ENCODE peak calls at places on chromosomes 13 and 19, in ten cellular contexts. One of them, this sample, is unnamed.
A peak's percentile ranks its signal among the peaks of the same experiment; 100 is the strongest.

GRCh38 chr13:46359731-46360130 is 27.3 kb downstream of the RUBCNL start:
- DNase-seq in activated CD4-positive, CD25-positive, alpha-beta regulatory T cell treated with anti-CD3 and anti-CD28 coated beads, Interleukin-2, amount 50 U/mL, for 16 hours: no peak
- DNase-seq in stimulated activated CD4-positive, alpha-beta T cell treated with anti-CD3 and anti-CD28 coated beads, Interleukin-1b, Interleukin-23, amount 100 ng/mL, for 1 hour: no peak
- DNase-seq in EH: peak; percentile 87
- DNase-seq in RWPE1: peak; percentile 10
- DNase-seq in memory B cell: no peak
- DNase-seq in activated T-cell treated with anti-CD3 and anti-CD28 coated beads, Interleukin-2, amount 50 U/mL, for 72 hours: no peak
- DNase-seq in neural progenitor cell: no peak
- DNase-seq in amniotic stem cell: peak; percentile 7
- DNase-seq in NCI-H460: no peak
- DNase-seq in this sample: no peak

GRCh38 chr13:31965361-31966066 is 66.1 kb upstream of the FRY start:
- DNase-seq in memory B cell: peak; percentile 70
- DNase-seq in NCI-H460: no peak
- DNase-seq in stimulated activated CD4-positive, alpha-beta T cell treated with anti-CD3 and anti-CD28 coated beads, Interleukin-1b, Interleukin-23, amount 100 ng/mL, for 1 hour: no peak
- DNase-seq in neural progenitor cell: no peak
- DNase-seq in amniotic stem cell: peak; percentile 26
- DNase-seq in EH: peak; percentile 53
- DNase-seq in activated T-cell treated with anti-CD3 and anti-CD28 coated beads, Interleukin-2, amount 50 U/mL, for 72 hours: no peak
- DNase-seq in RWPE1: no peak
- DNase-seq in activated CD4-positive, CD25-positive, alpha-beta regulatory T cell treated with anti-CD3 and anti-CD28 coated beads, Interleukin-2, amount 50 U/mL, for 16 hours: no peak
- DNase-seq in this sample: no peak

GRCh38 chr19:51808333-51808986 is 13.5 kb downstream of the FPR3 start:
- DNase-seq in NCI-H460: no peak
- DNase-seq in amniotic stem cell: no peak
- DNase-seq in memory B cell: no peak
- DNase-seq in activated T-cell treated with anti-CD3 and anti-CD28 coated beads, Interleukin-2, amount 50 U/mL, for 72 hours: no peak
- DNase-seq in EH: peak; percentile 62
- DNase-seq in activated CD4-positive, CD25-positive, alpha-beta regulatory T cell treated with anti-CD3 and anti-CD28 coated beads, Interleukin-2, amount 50 U/mL, for 16 hours: no peak
- DNase-seq in stimulated activated CD4-positive, alpha-beta T cell treated with anti-CD3 and anti-CD28 coated beads, Interleukin-1b, Interleukin-23, amount 100 ng/mL, for 1 hour: no peak
- DNase-seq in RWPE1: peak; percentile 28
- DNase-seq in neural progenitor cell: no peak
- DNase-seq in this sample: peak; percentile 2

GRCh38 chr13:79404985-79405384 is 1.1 kb downstream of the RBM26 start:
- DNase-seq in NCI-H460: no peak
- DNase-seq in EH: no peak
- DNase-seq in activated T-cell treated with anti-CD3 and anti-CD28 coated beads, Interleukin-2, amount 50 U/mL, for 72 hours: no peak
- DNase-seq in neural progenitor cell: no peak
- DNase-seq in stimulated activated CD4-positive, alpha-beta T cell treated with anti-CD3 and anti-CD28 coated beads, Interleukin-1b, Interleukin-23, amount 100 ng/mL, for 1 hour: no peak
- DNase-seq in memory B cell: no peak
- DNase-seq in RWPE1: peak; percentile 12
- DNase-seq in activated CD4-positive, CD25-positive, alpha-beta regulatory T cell treated with anti-CD3 and anti-CD28 coated beads, Interleukin-2, amount 50 U/mL, for 16 hours: no peak
- DNase-seq in amniotic stem cell: no peak
- DNase-seq in this sample: no peak

GRCh38 chr19:5361407-5361806 is 20.8 kb upstream of the PTPRS start:
- DNase-seq in memory B cell: no peak
- DNase-seq in neural progenitor cell: no peak
- DNase-seq in stimulated activated CD4-positive, alpha-beta T cell treated with anti-CD3 and anti-CD28 coated beads, Interleukin-1b, Interleukin-23, amount 100 ng/mL, for 1 hour: no peak
- DNase-seq in activated T-cell treated with anti-CD3 and anti-CD28 coated beads, Interleukin-2, amount 50 U/mL, for 72 hours: no peak
- DNase-seq in activated CD4-positive, CD25-positive, alpha-beta regulatory T cell treated with anti-CD3 and anti-CD28 coated beads, Interleukin-2, amount 50 U/mL, for 16 hours: no peak
- DNase-seq in amniotic stem cell: no peak
- DNase-seq in NCI-H460: no peak
- DNase-seq in EH: no peak
- DNase-seq in RWPE1: no peak
- DNase-seq in this sample: no peak

GRCh38 chr13:51923983-51924539 is 62.3 kb downstream of the CCDC70 start:
- DNase-seq in stimulated activated CD4-positive, alpha-beta T cell treated with anti-CD3 and anti-CD28 coated beads, Interleukin-1b, Interleukin-23, amount 100 ng/mL, for 1 hour: no peak
- DNase-seq in RWPE1: peak; percentile 29
- DNase-seq in activated T-cell treated with anti-CD3 and anti-CD28 coated beads, Interleukin-2, amount 50 U/mL, for 72 hours: peak; percentile 11
- DNase-seq in neural progenitor cell: peak; percentile 20
- DNase-seq in memory B cell: no peak
- DNase-seq in NCI-H460: no peak
- DNase-seq in amniotic stem cell: no peak
- DNase-seq in EH: no peak
- DNase-seq in activated CD4-positive, CD25-positive, alpha-beta regulatory T cell treated with anti-CD3 and anti-CD28 coated beads, Interleukin-2, amount 50 U/mL, for 16 hours: no peak
- DNase-seq in this sample: no peak

GRCh38 chr19:19540707-19541515 is 2.8 kb downstream of the CILP2 start:
- DNase-seq in stimulated activated CD4-positive, alpha-beta T cell treated with anti-CD3 and anti-CD28 coated beads, Interleukin-1b, Interleukin-23, amount 100 ng/mL, for 1 hour: peak; percentile 46
- DNase-seq in amniotic stem cell: no peak
- DNase-seq in activated T-cell treated with anti-CD3 and anti-CD28 coated beads, Interleukin-2, amount 50 U/mL, for 72 hours: peak; percentile 86
- DNase-seq in neural progenitor cell: peak; percentile 76
- DNase-seq in RWPE1: peak; percentile 92
- DNase-seq in EH: peak; percentile 60
- DNase-seq in memory B cell: peak; percentile 58
- DNase-seq in activated CD4-positive, CD25-positive, alpha-beta regulatory T cell treated with anti-CD3 and anti-CD28 coated beads, Interleukin-2, amount 50 U/mL, for 16 hours: peak; percentile 38
- DNase-seq in NCI-H460: peak; percentile 29
- DNase-seq in this sample: no peak

GRCh38 chr13:110156186-110157065 is 150.5 kb downstream of the COL4A1 start:
- DNase-seq in neural progenitor cell: no peak
- DNase-seq in activated CD4-positive, CD25-positive, alpha-beta regulatory T cell treated with anti-CD3 and anti-CD28 coated beads, Interleukin-2, amount 50 U/mL, for 16 hours: no peak
- DNase-seq in EH: peak; percentile 36
- DNase-seq in RWPE1: no peak
- DNase-seq in amniotic stem cell: no peak
- DNase-seq in memory B cell: no peak
- DNase-seq in NCI-H460: no peak
- DNase-seq in stimulated activated CD4-positive, alpha-beta T cell treated with anti-CD3 and anti-CD28 coated beads, Interleukin-1b, Interleukin-23, amount 100 ng/mL, for 1 hour: no peak
- DNase-seq in activated T-cell treated with anti-CD3 and anti-CD28 coated beads, Interleukin-2, amount 50 U/mL, for 72 hours: no peak
- DNase-seq in this sample: no peak

GRCh38 chr13:94544922-94545321 is 51.0 kb downstream of the TGDS start:
- DNase-seq in activated T-cell treated with anti-CD3 and anti-CD28 coated beads, Interleukin-2, amount 50 U/mL, for 72 hours: no peak
- DNase-seq in NCI-H460: no peak
- DNase-seq in EH: no peak
- DNase-seq in amniotic stem cell: no peak
- DNase-seq in memory B cell: no peak
- DNase-seq in activated CD4-positive, CD25-positive, alpha-beta regulatory T cell treated with anti-CD3 and anti-CD28 coated beads, Interleukin-2, amount 50 U/mL, for 16 hours: no peak
- DNase-seq in stimulated activated CD4-positive, alpha-beta T cell treated with anti-CD3 and anti-CD28 coated beads, Interleukin-1b, Interleukin-23, amount 100 ng/mL, for 1 hour: no peak
- DNase-seq in neural progenitor cell: no peak
- DNase-seq in RWPE1: no peak
- DNase-seq in this sample: no peak

GRCh38 chr13:33213797-33214196 is 71.8 kb downstream of the STARD13 start:
- DNase-seq in RWPE1: no peak
- DNase-seq in neural progenitor cell: peak; percentile 65
- DNase-seq in NCI-H460: no peak
- DNase-seq in EH: no peak
- DNase-seq in activated CD4-positive, CD25-positive, alpha-beta regulatory T cell treated with anti-CD3 and anti-CD28 coated beads, Interleukin-2, amount 50 U/mL, for 16 hours: no peak
- DNase-seq in stimulated activated CD4-positive, alpha-beta T cell treated with anti-CD3 and anti-CD28 coated beads, Interleukin-1b, Interleukin-23, amount 100 ng/mL, for 1 hour: no peak
- DNase-seq in memory B cell: no peak
- DNase-seq in amniotic stem cell: no peak
- DNase-seq in activated T-cell treated with anti-CD3 and anti-CD28 coated beads, Interleukin-2, amount 50 U/mL, for 72 hours: no peak
- DNase-seq in this sample: no peak

GRCh38 chr19:45130888-45131615 is 29.7 kb downstream of the NKPD1 start:
- DNase-seq in RWPE1: peak; percentile 41
- DNase-seq in stimulated activated CD4-positive, alpha-beta T cell treated with anti-CD3 and anti-CD28 coated beads, Interleukin-1b, Interleukin-23, amount 100 ng/mL, for 1 hour: no peak
- DNase-seq in EH: peak; percentile 28
- DNase-seq in neural progenitor cell: peak; percentile 43
- DNase-seq in amniotic stem cell: no peak
- DNase-seq in memory B cell: no peak
- DNase-seq in NCI-H460: no peak
- DNase-seq in activated T-cell treated with anti-CD3 and anti-CD28 coated beads, Interleukin-2, amount 50 U/mL, for 72 hours: no peak
- DNase-seq in activated CD4-positive, CD25-positive, alpha-beta regulatory T cell treated with anti-CD3 and anti-CD28 coated beads, Interleukin-2, amount 50 U/mL, for 16 hours: no peak
- DNase-seq in this sample: no peak

GRCh38 chr19:46629546-46630025 is 4.7 kb upstream of the PTGIR start:
- DNase-seq in neural progenitor cell: no peak
- DNase-seq in EH: no peak
- DNase-seq in activated T-cell treated with anti-CD3 and anti-CD28 coated beads, Interleukin-2, amount 50 U/mL, for 72 hours: no peak
- DNase-seq in memory B cell: no peak
- DNase-seq in activated CD4-positive, CD25-positive, alpha-beta regulatory T cell treated with anti-CD3 and anti-CD28 coated beads, Interleukin-2, amount 50 U/mL, for 16 hours: no peak
- DNase-seq in stimulated activated CD4-positive, alpha-beta T cell treated with anti-CD3 and anti-CD28 coated beads, Interleukin-1b, Interleukin-23, amount 100 ng/mL, for 1 hour: no peak
- DNase-seq in NCI-H460: no peak
- DNase-seq in RWPE1: no peak
- DNase-seq in amniotic stem cell: no peak
- DNase-seq in this sample: no peak

GRCh38 chr19:15962319-15962718 is 13.5 kb downstream of the OR10H4 start:
- DNase-seq in activated T-cell treated with anti-CD3 and anti-CD28 coated beads, Interleukin-2, amount 50 U/mL, for 72 hours: no peak
- DNase-seq in EH: no peak
- DNase-seq in stimulated activated CD4-positive, alpha-beta T cell treated with anti-CD3 and anti-CD28 coated beads, Interleukin-1b, Interleukin-23, amount 100 ng/mL, for 1 hour: no peak
- DNase-seq in NCI-H460: no peak
- DNase-seq in activated CD4-positive, CD25-positive, alpha-beta regulatory T cell treated with anti-CD3 and anti-CD28 coated beads, Interleukin-2, amount 50 U/mL, for 16 hours: no peak
- DNase-seq in amniotic stem cell: no peak
- DNase-seq in RWPE1: no peak
- DNase-seq in neural progenitor cell: no peak
- DNase-seq in memory B cell: no peak
- DNase-seq in this sample: no peak

GRCh38 chr19:3224346-3225325 is at the start of gene CELF5:
- DNase-seq in activated CD4-positive, CD25-positive, alpha-beta regulatory T cell treated with anti-CD3 and anti-CD28 coated beads, Interleukin-2, amount 50 U/mL, for 16 hours: peak; percentile 25
- DNase-seq in amniotic stem cell: no peak
- DNase-seq in neural progenitor cell: peak; percentile 91
- DNase-seq in activated T-cell treated with anti-CD3 and anti-CD28 coated beads, Interleukin-2, amount 50 U/mL, for 72 hours: peak; percentile 57
- DNase-seq in NCI-H460: peak; percentile 21
- DNase-seq in stimulated activated CD4-positive, alpha-beta T cell treated with anti-CD3 and anti-CD28 coated beads, Interleukin-1b, Interleukin-23, amount 100 ng/mL, for 1 hour: peak; percentile 23
- DNase-seq in EH: peak; percentile 43
- DNase-seq in memory B cell: no peak
- DNase-seq in RWPE1: peak; percentile 65
- DNase-seq in this sample: no peak

GRCh38 chr13:47853236-47853635 is 147.8 kb downstream of the SUCLA2 start:
- DNase-seq in activated T-cell treated with anti-CD3 and anti-CD28 coated beads, Interleukin-2, amount 50 U/mL, for 72 hours: no peak
- DNase-seq in EH: peak; percentile 57
- DNase-seq in memory B cell: no peak
- DNase-seq in amniotic stem cell: no peak
- DNase-seq in activated CD4-positive, CD25-positive, alpha-beta regulatory T cell treated with anti-CD3 and anti-CD28 coated beads, Interleukin-2, amount 50 U/mL, for 16 hours: no peak
- DNase-seq in stimulated activated CD4-positive, alpha-beta T cell treated with anti-CD3 and anti-CD28 coated beads, Interleukin-1b, Interleukin-23, amount 100 ng/mL, for 1 hour: no peak
- DNase-seq in RWPE1: no peak
- DNase-seq in NCI-H460: no peak
- DNase-seq in neural progenitor cell: no peak
- DNase-seq in this sample: no peak

GRCh38 chr13:75803175-75803611 is 167.1 kb downstream of the LMO7 start:
- DNase-seq in memory B cell: no peak
- DNase-seq in neural progenitor cell: no peak
- DNase-seq in RWPE1: no peak
- DNase-seq in stimulated activated CD4-positive, alpha-beta T cell treated with anti-CD3 and anti-CD28 coated beads, Interleukin-1b, Interleukin-23, amount 100 ng/mL, for 1 hour: no peak
- DNase-seq in amniotic stem cell: no peak
- DNase-seq in NCI-H460: no peak
- DNase-seq in EH: no peak
- DNase-seq in activated CD4-positive, CD25-positive, alpha-beta regulatory T cell treated with anti-CD3 and anti-CD28 coated beads, Interleukin-2, amount 50 U/mL, for 16 hours: no peak
- DNase-seq in activated T-cell treated with anti-CD3 and anti-CD28 coated beads, Interleukin-2, amount 50 U/mL, for 72 hours: no peak
- DNase-seq in this sample: no peak

GRCh38 chr19:644789-645188 is 5.1 kb downstream of the FGF22 start:
- DNase-seq in memory B cell: no peak
- DNase-seq in neural progenitor cell: no peak
- DNase-seq in NCI-H460: no peak
- DNase-seq in amniotic stem cell: no peak
- DNase-seq in activated T-cell treated with anti-CD3 and anti-CD28 coated beads, Interleukin-2, amount 50 U/mL, for 72 hours: no peak
- DNase-seq in activated CD4-positive, CD25-positive, alpha-beta regulatory T cell treated with anti-CD3 and anti-CD28 coated beads, Interleukin-2, amount 50 U/mL, for 16 hours: no peak
- DNase-seq in EH: no peak
- DNase-seq in RWPE1: no peak
- DNase-seq in stimulated activated CD4-positive, alpha-beta T cell treated with anti-CD3 and anti-CD28 coated beads, Interleukin-1b, Interleukin-23, amount 100 ng/mL, for 1 hour: no peak
- DNase-seq in this sample: no peak

GRCh38 chr13:20566424-20566916 is 487 bp upstream of the IFT88 start:
- DNase-seq in neural progenitor cell: no peak
- DNase-seq in activated T-cell treated with anti-CD3 and anti-CD28 coated beads, Interleukin-2, amount 50 U/mL, for 72 hours: no peak
- DNase-seq in EH: peak; percentile 82
- DNase-seq in memory B cell: no peak
- DNase-seq in RWPE1: peak; percentile 62
- DNase-seq in amniotic stem cell: peak; percentile 32
- DNase-seq in stimulated activated CD4-positive, alpha-beta T cell treated with anti-CD3 and anti-CD28 coated beads, Interleukin-1b, Interleukin-23, amount 100 ng/mL, for 1 hour: no peak
- DNase-seq in NCI-H460: peak; percentile 30
- DNase-seq in activated CD4-positive, CD25-positive, alpha-beta regulatory T cell treated with anti-CD3 and anti-CD28 coated beads, Interleukin-2, amount 50 U/mL, for 16 hours: no peak
- DNase-seq in this sample: peak; percentile 39

GRCh38 chr13:79108914-79109643 is 297.0 kb downstream of the RBM26 start:
- DNase-seq in activated T-cell treated with anti-CD3 and anti-CD28 coated beads, Interleukin-2, amount 50 U/mL, for 72 hours: no peak
- DNase-seq in NCI-H460: no peak
- DNase-seq in EH: no peak
- DNase-seq in activated CD4-positive, CD25-positive, alpha-beta regulatory T cell treated with anti-CD3 and anti-CD28 coated beads, Interleukin-2, amount 50 U/mL, for 16 hours: no peak
- DNase-seq in RWPE1: no peak
- DNase-seq in neural progenitor cell: no peak
- DNase-seq in amniotic stem cell: no peak
- DNase-seq in memory B cell: no peak
- DNase-seq in stimulated activated CD4-positive, alpha-beta T cell treated with anti-CD3 and anti-CD28 coated beads, Interleukin-1b, Interleukin-23, amount 100 ng/mL, for 1 hour: no peak
- DNase-seq in this sample: no peak

GRCh38 chr19:31969110-31969509 is 376.3 kb upstream of the ZNF507 start:
- DNase-seq in amniotic stem cell: no peak
- DNase-seq in stimulated activated CD4-positive, alpha-beta T cell treated with anti-CD3 and anti-CD28 coated beads, Interleukin-1b, Interleukin-23, amount 100 ng/mL, for 1 hour: no peak
- DNase-seq in neural progenitor cell: no peak
- DNase-seq in activated T-cell treated with anti-CD3 and anti-CD28 coated beads, Interleukin-2, amount 50 U/mL, for 72 hours: no peak
- DNase-seq in memory B cell: no peak
- DNase-seq in activated CD4-positive, CD25-positive, alpha-beta regulatory T cell treated with anti-CD3 and anti-CD28 coated beads, Interleukin-2, amount 50 U/mL, for 16 hours: no peak
- DNase-seq in NCI-H460: no peak
- DNase-seq in RWPE1: no peak
- DNase-seq in EH: no peak
- DNase-seq in this sample: no peak

GRCh38 chr19:39708594-39708993 is 4.3 kb downstream of the LGALS14 start:
- DNase-seq in EH: no peak
- DNase-seq in activated T-cell treated with anti-CD3 and anti-CD28 coated beads, Interleukin-2, amount 50 U/mL, for 72 hours: no peak
- DNase-seq in neural progenitor cell: no peak
- DNase-seq in stimulated activated CD4-positive, alpha-beta T cell treated with anti-CD3 and anti-CD28 coated beads, Interleukin-1b, Interleukin-23, amount 100 ng/mL, for 1 hour: no peak
- DNase-seq in memory B cell: no peak
- DNase-seq in amniotic stem cell: no peak
- DNase-seq in RWPE1: no peak
- DNase-seq in NCI-H460: no peak
- DNase-seq in activated CD4-positive, CD25-positive, alpha-beta regulatory T cell treated with anti-CD3 and anti-CD28 coated beads, Interleukin-2, amount 50 U/mL, for 16 hours: no peak
- DNase-seq in this sample: no peak

GRCh38 chr13:42702726-42703125 is 78.7 kb upstream of the FAM216B start:
- DNase-seq in activated T-cell treated with anti-CD3 and anti-CD28 coated beads, Interleukin-2, amount 50 U/mL, for 72 hours: no peak
- DNase-seq in stimulated activated CD4-positive, alpha-beta T cell treated with anti-CD3 and anti-CD28 coated beads, Interleukin-1b, Interleukin-23, amount 100 ng/mL, for 1 hour: no peak
- DNase-seq in memory B cell: no peak
- DNase-seq in neural progenitor cell: no peak
- DNase-seq in EH: no peak
- DNase-seq in RWPE1: no peak
- DNase-seq in NCI-H460: no peak
- DNase-seq in activated CD4-positive, CD25-positive, alpha-beta regulatory T cell treated with anti-CD3 and anti-CD28 coated beads, Interleukin-2, amount 50 U/mL, for 16 hours: no peak
- DNase-seq in amniotic stem cell: no peak
- DNase-seq in this sample: no peak

GRCh38 chr19:30666301-30666803 is 294.2 kb downstream of the ZNF536 start:
- DNase-seq in EH: peak; percentile 30
- DNase-seq in amniotic stem cell: peak; percentile 21
- DNase-seq in stimulated activated CD4-positive, alpha-beta T cell treated with anti-CD3 and anti-CD28 coated beads, Interleukin-1b, Interleukin-23, amount 100 ng/mL, for 1 hour: no peak
- DNase-seq in neural progenitor cell: peak; percentile 80
- DNase-seq in memory B cell: no peak
- DNase-seq in activated CD4-positive, CD25-positive, alpha-beta regulatory T cell treated with anti-CD3 and anti-CD28 coated beads, Interleukin-2, amount 50 U/mL, for 16 hours: peak; percentile 19
- DNase-seq in NCI-H460: peak; percentile 17
- DNase-seq in RWPE1: peak; percentile 42
- DNase-seq in activated T-cell treated with anti-CD3 and anti-CD28 coated beads, Interleukin-2, amount 50 U/mL, for 72 hours: peak; percentile 46
- DNase-seq in this sample: no peak

GRCh38 chr19:3183721-3184641 is 1.7 kb upstream of the NCLN start:
- DNase-seq in neural progenitor cell: no peak
- DNase-seq in RWPE1: no peak
- DNase-seq in EH: no peak
- DNase-seq in activated CD4-positive, CD25-positive, alpha-beta regulatory T cell treated with anti-CD3 and anti-CD28 coated beads, Interleukin-2, amount 50 U/mL, for 16 hours: no peak
- DNase-seq in NCI-H460: no peak
- DNase-seq in activated T-cell treated with anti-CD3 and anti-CD28 coated beads, Interleukin-2, amount 50 U/mL, for 72 hours: no peak
- DNase-seq in memory B cell: no peak
- DNase-seq in stimulated activated CD4-positive, alpha-beta T cell treated with anti-CD3 and anti-CD28 coated beads, Interleukin-1b, Interleukin-23, amount 100 ng/mL, for 1 hour: no peak
- DNase-seq in amniotic stem cell: no peak
- DNase-seq in this sample: no peak

GRCh38 chr13:55714120-55714519 is 1426.6 kb upstream of the PRR20A start:
- DNase-seq in NCI-H460: no peak
- DNase-seq in amniotic stem cell: no peak
- DNase-seq in neural progenitor cell: no peak
- DNase-seq in RWPE1: no peak
- DNase-seq in activated CD4-positive, CD25-positive, alpha-beta regulatory T cell treated with anti-CD3 and anti-CD28 coated beads, Interleukin-2, amount 50 U/mL, for 16 hours: no peak
- DNase-seq in stimulated activated CD4-positive, alpha-beta T cell treated with anti-CD3 and anti-CD28 coated beads, Interleukin-1b, Interleukin-23, amount 100 ng/mL, for 1 hour: no peak
- DNase-seq in memory B cell: no peak
- DNase-seq in EH: no peak
- DNase-seq in activated T-cell treated with anti-CD3 and anti-CD28 coated beads, Interleukin-2, amount 50 U/mL, for 72 hours: no peak
- DNase-seq in this sample: no peak

This sample was measured in HFF-Myc.